ENCODE peak calls at places on chromosomes 4 and X, in six cellular contexts. S is endodermal cell, C is left lung, Q is PC-3, F is heart right ventricle, D is left ventricle myocardium inferior. G is an unnamed sample.

GRCh38 chr4:124092101-124093057 is 620.2 kb downstream of the ANKRD50 start:
- DNase-seq in S (no peak), C (no peak), Q (no peak), F (peak), D (peak), G (no peak)

GRCh38 chr4:176277162-176277904 is 8.3 kb upstream of the ASB5 start:
- DNase-seq in S (peak), C (no peak), Q (peak), F (peak), D (peak), G (peak)

GRCh38 chrX:128365523-128365922 is 313.3 kb upstream of the ACTRT1 start:
- DNase-seq in S (no peak), C (no peak), Q (no peak), F (no peak), D (no peak), G (no peak)

GRCh38 chr4:142110136-142110535 is 473.8 kb downstream of the IL15 start:
- DNase-seq in S (no peak), C (no peak), Q (no peak), F (no peak), D (no peak), G (no peak)

GRCh38 chrX:1529328-1529727 is 7.7 kb downstream of the P2RY8 start:
- DNase-seq in S (no peak), C (no peak), Q (no peak), F (no peak), D (no peak), G (no peak)

GRCh38 chr4:165207431-165208321 is at the start of gene KLHL2:
- DNase-seq in S (peak), C (peak), Q (peak), F (peak), D (peak), G (peak)

GRCh38 chrX:46630141-46630540 is 56.6 kb downstream of the CHST7 start:
- DNase-seq in S (no peak), C (no peak), Q (no peak), F (no peak), D (no peak), G (no peak)

GRCh38 chr4:154626793-154627484 is 14.5 kb upstream of the FGG start:
- DNase-seq in S (peak), C (peak), Q (peak), F (no peak), D (peak), G (peak)

GRCh38 chr4:95371457-95372179 is 177.2 kb downstream of the UNC5C start:
- DNase-seq in S (no peak), C (no peak), Q (no peak), F (no peak), D (no peak), G (no peak)

GRCh38 chr4:54499308-54500074 is 158.3 kb upstream of the KIT start:
- DNase-seq in S (no peak), C (no peak), Q (peak), F (no peak), D (no peak), G (no peak)

GRCh38 chr4:132642196-132642817 is 506.8 kb upstream of the PCDH10 start:
- DNase-seq in S (peak), C (no peak), Q (peak), F (no peak), D (no peak), G (no peak)

GRCh38 chr4:89482248-89482647 is 174.6 kb upstream of the GPRIN3 start:
- DNase-seq in S (peak), C (no peak), Q (peak), F (no peak), D (no peak), G (no peak)

GRCh38 chr4:173508386-173509002 is 21.5 kb downstream of the HAND2 start:
- DNase-seq in S (peak), C (no peak), Q (no peak), F (no peak), D (no peak), G (no peak)

GRCh38 chr4:86359944-86360478 is at the start of gene MAPK10:
- DNase-seq in S (peak), C (no peak), Q (no peak), F (peak), D (peak), G (peak)

GRCh38 chr4:675980-676870 is 1.9 kb downstream of the MYL5 start:
- DNase-seq in S (no peak), C (peak), Q (no peak), F (no peak), D (no peak), G (peak)

GRCh38 chrX:138031715-138032114 is 465.8 kb downstream of the ZIC3 start:
- DNase-seq in S (no peak), C (no peak), Q (peak), F (no peak), D (no peak), G (no peak)

GRCh38 chr4:155667538-155668511 is 1.2 kb downstream of the GUCY1A1 start:
- DNase-seq in S (peak), C (peak), Q (peak), F (peak), D (peak), G (peak)

GRCh38 chrX:153521034-153521433 is 3.6 kb downstream of the ATP2B3 start:
- DNase-seq in S (no peak), C (no peak), Q (no peak), F (no peak), D (no peak), G (no peak)

GRCh38 chrX:152024710-152025109 is 50.2 kb upstream of the GABRE start:
- DNase-seq in S (no peak), C (no peak), Q (no peak), F (no peak), D (no peak), G (no peak)

GRCh38 chr4:146095091-146095690 is 80.3 kb upstream of the LSM6 start:
- DNase-seq in S (peak), C (no peak), Q (peak), F (peak), D (no peak), G (no peak)

GRCh38 chr4:38426532-38426931 is 237.5 kb upstream of the KLF3 start:
- DNase-seq in S (no peak), C (no peak), Q (no peak), F (no peak), D (no peak), G (no peak)

GRCh38 chr4:169557061-169557636 is 55.2 kb downstream of the NEK1 start:
- DNase-seq in S (no peak), C (no peak), Q (peak), F (no peak), D (no peak), G (no peak)

GRCh38 chrX:150324035-150324728 is 38.9 kb upstream of the MAMLD1 start:
- DNase-seq in S (no peak), C (no peak), Q (peak), F (no peak), D (no peak), G (no peak)

GRCh38 chr4:8844976-8845690 is 26.5 kb downstream of the HMX1 start:
- DNase-seq in S (peak), C (peak), Q (no peak), F (no peak), D (no peak), G (peak)

GRCh38 chr4:97923096-97923495 is 220.2 kb downstream of the STPG2 start:
- DNase-seq in S (no peak), C (peak), Q (no peak), F (no peak), D (no peak), G (peak)

GRCh38 chrX:24014388-24015018 is 12.5 kb downstream of the KLHL15 start:
- DNase-seq in S (no peak), C (no peak), Q (no peak), F (no peak), D (no peak), G (no peak)

DNA sequence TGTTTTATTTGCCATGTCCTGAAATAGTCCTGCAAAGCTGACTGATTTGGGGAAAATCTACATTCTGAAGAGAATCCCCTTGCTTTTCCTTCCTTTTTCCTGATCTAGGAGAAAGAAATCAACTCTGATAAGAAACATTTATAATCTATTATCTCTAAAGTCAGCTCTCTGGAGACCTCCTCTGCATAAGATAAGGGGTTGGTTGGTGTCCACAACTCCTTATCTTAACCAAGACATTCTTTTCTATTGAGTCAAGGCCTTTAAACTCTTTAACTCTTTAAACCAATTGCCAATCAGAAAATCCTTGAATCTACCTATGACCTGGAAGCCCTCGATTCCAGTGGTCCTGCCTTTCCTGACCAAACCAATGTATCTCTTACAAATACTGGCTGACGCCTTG is 373.6 kb upstream of the RASGEF1B start:
- DNase-seq in S (no peak), C (no peak), Q (no peak), F (no peak), D (no peak), G (no peak)
- H3K27ac ChIP-seq in S (peak), C (no peak), Q (no peak), F (no peak), D (no peak), G (no peak)

GRCh38 chr4:7068883-7069282 is 1.0 kb upstream of the GRPEL1 start:
- DNase-seq in S (peak), C (no peak), Q (peak), F (no peak), D (no peak), G (peak)
- TF ChIP-seq CTCF in S (no peak), C (no peak), Q (no peak), F (no peak), D (no peak), G (peak)

DNA sequence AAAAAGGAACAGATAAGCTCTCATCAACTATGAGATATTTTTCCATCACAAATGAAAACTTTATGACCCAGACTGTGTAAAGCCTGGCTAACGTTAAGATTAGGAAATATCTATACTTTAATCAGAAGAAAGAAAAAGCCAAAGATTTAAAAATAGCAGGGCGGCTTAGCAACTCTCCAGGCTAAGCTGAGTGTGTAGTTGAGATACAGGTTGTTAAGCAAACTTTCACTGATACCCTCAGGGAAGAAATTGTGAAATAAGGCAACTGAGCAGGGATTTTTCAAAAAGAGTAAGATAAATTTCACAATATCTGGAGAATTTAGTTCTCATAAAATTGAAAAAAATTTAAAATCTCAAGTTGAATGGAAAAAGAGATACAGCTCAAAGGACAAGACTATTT is 382.0 kb downstream of the RAPGEF2 start:
- DNase-seq in S (no peak), C (no peak), Q (peak), F (no peak), D (no peak), G (no peak)
- H3K27ac ChIP-seq in S (no peak), C (no peak), Q (no peak), F (no peak), D (no peak), G (no peak)

GRCh38 chr4:2281575-2282343 is 19.9 kb upstream of the MXD4 start:
- DNase-seq in S (no peak), C (peak), Q (no peak), F (no peak), D (no peak), G (peak)
- TF ChIP-seq CTCF in S (peak), C (no peak), Q (no peak), F (no peak), D (no peak), G (peak)

GRCh38 chrX:45258741-45259402 is 58.2 kb upstream of the DIPK2B start:
- DNase-seq in S (no peak), C (no peak), Q (no peak), F (no peak), D (no peak), G (no peak)

GRCh38 chrX:45266456-45266855 is 65.8 kb upstream of the DIPK2B start:
- DNase-seq in S (no peak), C (no peak), Q (no peak), F (no peak), D (no peak), G (no peak)

GRCh38 chrX:45267007-45267406 is 66.3 kb upstream of the DIPK2B start:
- DNase-seq in S (no peak), C (no peak), Q (no peak), F (no peak), D (no peak), G (no peak)

GRCh38 chrX:45261005-45261404 is 60.3 kb upstream of the DIPK2B start:
- DNase-seq in S (no peak), C (no peak), Q (no peak), F (no peak), D (no peak), G (no peak)

GRCh38 chrX:45264865-45265264 is 64.2 kb upstream of the DIPK2B start:
- DNase-seq in S (no peak), C (no peak), Q (no peak), F (peak), D (peak), G (no peak)
- H3K27ac ChIP-seq in S (no peak), C (no peak), Q (no peak), F (no peak), D (no peak), G (no peak)

G was measured in kidney.